ENCODE peak calls at places on chromosome 6, in seven cellular contexts. I is NCI-H1048, G is posterior cingulate gyrus, V is NCI-H748 treated with DMSO at 0.1 percent for 48 hours, K is neural progenitor cell, S is mammary epithelial cell, L is ovary. W is an unnamed sample.

GRCh38 chr6:13920584-13920983 is 4.2 kb upstream of the RNF182 start:
- DNase-seq in G (no peak), S (no peak), V (peak), K (no peak), I (no peak), L (no peak), W (no peak)

GRCh38 chr6:17629824-17630510 is 29.9 kb downstream of the FAM8A1 start:
- DNase-seq in V (no peak), I (no peak), K (no peak), G (no peak), S (no peak), L (no peak), W (no peak)

GRCh38 chr6:53476979-53477378 is 67.9 kb downstream of the GCLC start:
- DNase-seq in S (no peak), V (no peak), I (no peak), K (no peak), G (no peak), L (no peak), W (no peak)

GRCh38 chr6:36911946-36912555 is 26.3 kb downstream of the C6orf89 start:
- DNase-seq in K (no peak), I (no peak), V (no peak), G (no peak), S (no peak), L (no peak), W (no peak)

GRCh38 chr6:26249709-26249958 is 115.4 kb upstream of the BTN3A2 start:
- DNase-seq in S (peak), K (no peak), G (peak), L (no peak), I (no peak), V (no peak), W (peak)

GRCh38 chr6:111799576-111800467 is 73.4 kb downstream of the FYN start:
- DNase-seq in V (no peak), L (peak), S (no peak), G (no peak), I (no peak), K (peak), W (no peak)

GRCh38 chr6:155883741-155884140 is 428.1 kb upstream of the NOX3 start:
- DNase-seq in V (no peak), K (no peak), I (no peak), L (no peak), S (no peak), G (no peak), W (no peak)

GRCh38 chr6:20403766-20404640 is 2.3 kb downstream of the E2F3 start:
- DNase-seq in G (peak), L (peak), V (peak), I (no peak), K (peak), S (peak), W (no peak)

GRCh38 chr6:53945765-53946407 is 151.1 kb downstream of the LRRC1 start:
- DNase-seq in K (no peak), G (no peak), I (no peak), L (no peak), S (no peak), V (no peak), W (no peak)

GRCh38 chr6:118739976-118740771 is 88.8 kb upstream of the CEP85L start:
- DNase-seq in V (no peak), L (no peak), I (no peak), G (no peak), S (peak), K (no peak), W (no peak)

GRCh38 chr6:7697820-7698623 is 27.9 kb upstream of the BMP6 start:
- DNase-seq in I (no peak), G (no peak), L (no peak), S (peak), K (no peak), V (no peak), W (no peak)

GRCh38 chr6:26613201-26613600 is 16.4 kb downstream of the ABT1 start:
- DNase-seq in I (no peak), S (no peak), G (peak), L (no peak), K (no peak), V (no peak), W (no peak)

GRCh38 chr6:2966347-2966746 is 5.0 kb downstream of the SERPINB6 start:
- DNase-seq in L (no peak), I (no peak), V (no peak), G (peak), K (no peak), S (no peak), W (no peak)

GRCh38 chr6:36333889-36334288 is 2.8 kb downstream of the BNIP5 start:
- DNase-seq in G (peak), S (no peak), V (no peak), I (no peak), K (no peak), L (peak), W (no peak)

GRCh38 chr6:121548146-121548545 is 112.7 kb downstream of the GJA1 start:
- DNase-seq in V (no peak), S (no peak), G (no peak), K (no peak), L (no peak), I (no peak), W (no peak)

GRCh38 chr6:159427335-159427734 is 258.1 kb downstream of the FNDC1 start:
- DNase-seq in I (no peak), G (no peak), V (no peak), S (no peak), K (no peak), L (no peak), W (no peak)

GRCh38 chr6:24779416-24779815 is 4.7 kb downstream of the GMNN start:
- DNase-seq in K (no peak), I (no peak), G (no peak), V (no peak), L (no peak), S (no peak), W (no peak)

GRCh38 chr6:41583576-41583975 is 37.4 kb downstream of the FOXP4 start:
- DNase-seq in S (no peak), G (no peak), L (no peak), V (no peak), K (no peak), I (no peak), W (no peak)

GRCh38 chr6:7971499-7971898 is 60.9 kb upstream of the TXNDC5 start:
- DNase-seq in V (no peak), S (no peak), I (no peak), G (no peak), L (no peak), K (no peak), W (no peak)

GRCh38 chr6:108594640-108595039 is 33.9 kb downstream of the FOXO3 start:
- DNase-seq in V (no peak), I (no peak), K (no peak), S (no peak), L (no peak), G (no peak), W (no peak)

GRCh38 chr6:106825156-106825555 is 149.4 kb downstream of the CD24 start:
- DNase-seq in L (no peak), K (no peak), I (no peak), V (no peak), S (no peak), G (no peak), W (no peak)

GRCh38 chr6:14660767-14661166 is 543.2 kb downstream of the CD83 start:
- DNase-seq in G (no peak), I (no peak), S (no peak), L (no peak), K (no peak), V (no peak), W (no peak)